ENCODE peak calls at places on chromosomes 4 and X, in nine cellular contexts. B, F, I, N, C, O, R, P and V are unnamed samples. For H3K27me3, the result is how much of the 10 kb centered on the place peaks cover.

GRCh38 chrX:15128838-15129237 is 141.0 kb downstream of the ASB9 start:
- DNase-seq in O (no peak), B (no peak), N (no peak), P (no peak), I (peak), F (no peak), R (no peak), C (no peak), V (no peak)

GRCh38 chrX:26581086-26581485 is 365.1 kb downstream of the MAGEB5 start:
- DNase-seq in B (no peak), R (no peak), I (no peak), O (no peak), F (no peak), P (no peak), N (no peak), C (no peak), V (no peak)

GRCh38 chr4:41442818-41443217 is 95.1 kb upstream of the LIMCH1 start:
- DNase-seq in B (no peak), O (no peak), N (no peak), C (no peak), R (no peak), I (no peak), P (no peak), F (no peak), V (no peak)

GRCh38 chrX:38666909-38667308 is 105.6 kb downstream of the TSPAN7 start:
- DNase-seq in C (no peak), B (no peak), O (no peak), I (no peak), F (peak), P (no peak), R (no peak), N (no peak), V (no peak)

GRCh38 chr4:2450394-2451035 is 18.4 kb upstream of the RNF4 start:
- DNase-seq in N (peak), I (no peak), P (no peak), R (no peak), F (no peak), B (no peak), O (no peak), C (no peak), V (no peak)

GRCh38 chr4:164956766-164957643 is 20.5 kb downstream of the TRIM61 start:
- DNase-seq in O (peak), B (peak), R (no peak), C (no peak), F (peak), P (peak), I (peak), N (peak), V (peak)

GRCh38 chr4:8328866-8329559 is 59.5 kb downstream of the HTRA3 start:
- DNase-seq in P (no peak), C (no peak), I (no peak), N (peak), R (no peak), B (peak), F (no peak), O (no peak), V (no peak)

GRCh38 chrX:39452404-39452803 is 645.4 kb downstream of the BCOR start:
- DNase-seq in P (no peak), F (no peak), B (no peak), R (no peak), N (no peak), C (no peak), I (no peak), O (no peak), V (no peak)

GRCh38 chr4:20253799-20254409 is 2.2 kb downstream of the SLIT2 start:
- DNase-seq in F (peak), R (no peak), P (no peak), C (no peak), I (peak), B (peak), N (peak), O (no peak), V (peak)

GRCh38 chr4:98773638-98774037 is 115.2 kb upstream of the TSPAN5 start:
- DNase-seq in P (no peak), I (no peak), B (no peak), N (no peak), F (no peak), C (no peak), O (no peak), R (no peak), V (no peak)

GRCh38 chr4:52823478-52824092 is 38.5 kb upstream of the RASL11B start:
- DNase-seq in O (no peak), B (no peak), F (no peak), C (no peak), I (no peak), P (no peak), N (no peak), R (peak), V (no peak)

GRCh38 chr4:102715057-102715456 is 45.7 kb downstream of the MANBA start:
- DNase-seq in C (no peak), I (no peak), N (no peak), P (no peak), O (no peak), R (no peak), B (no peak), F (no peak), V (no peak)

GRCh38 chrX:124086411-124086810 is 124.9 kb downstream of the STAG2 start:
- DNase-seq in N (no peak), F (no peak), I (no peak), B (no peak), O (no peak), C (no peak), R (no peak), P (no peak), V (no peak)

GRCh38 chr4:4670869-4671268 is 129.0 kb upstream of the STX18 start:
- DNase-seq in O (no peak), R (no peak), P (no peak), F (no peak), C (no peak), N (no peak), I (no peak), B (no peak), V (no peak)

GRCh38 chr4:81375745-81376144 is 96.0 kb downstream of the RASGEF1B start:
- DNase-seq in F (no peak), I (no peak), C (no peak), P (no peak), R (no peak), B (no peak), O (peak), N (no peak), V (no peak)

GRCh38 chrX:119189586-119189985 is 46.5 kb upstream of the PGRMC1 start:
- DNase-seq in O (no peak), P (no peak), I (peak), C (no peak), N (peak), R (no peak), B (peak), F (peak), V (no peak)

GRCh38 chrX:126065901-126066660 is 100.0 kb downstream of the DCAF12L2 start:
- DNase-seq in R (no peak), N (no peak), B (no peak), C (no peak), P (no peak), F (no peak), I (no peak), O (no peak), V (peak)

GRCh38 chrX:10414872-10415703 is 205.3 kb downstream of the MID1 start:
- DNase-seq in R (no peak), O (no peak), P (no peak), I (no peak), F (no peak), C (no peak), B (no peak), N (no peak), V (no peak)

GRCh38 chr4:71692963-71693362 is 90.9 kb downstream of the GC start:
- DNase-seq in P (no peak), O (no peak), R (no peak), B (no peak), N (no peak), I (no peak), C (no peak), F (no peak), V (no peak)

GRCh38 chr4:36399762-36400353 is 118.4 kb downstream of the DTHD1 start:
- DNase-seq in F (peak), B (no peak), R (no peak), I (peak), C (no peak), O (no peak), P (peak), N (no peak), V (no peak)

GRCh38 chrX:16319929-16320328 is 152.6 kb downstream of the MAGEB17 start:
- DNase-seq in B (no peak), P (no peak), F (no peak), O (no peak), R (no peak), N (no peak), I (no peak), C (peak), V (no peak)

GRCh38 chrX:333611-334311 is 15.2 kb upstream of the GTPBP6 start:
- DNase-seq in F (no peak), C (no peak), B (no peak), N (peak), P (no peak), I (no peak), O (no peak), R (no peak), V (no peak)

GRCh38 chrX:124502144-124502543 is 155.8 kb downstream of the SH2D1A start:
- DNase-seq in N (no peak), F (no peak), R (no peak), B (no peak), P (no peak), O (no peak), I (no peak), C (no peak), V (no peak)

GRCh38 chr4:3283916-3284315 is 8.9 kb upstream of the RGS12 start:
- DNase-seq in P (no peak), F (no peak), I (no peak), N (no peak), O (no peak), B (no peak), C (no peak), R (no peak), V (no peak)

GRCh38 chr4:185548587-185548986 is 13.3 kb upstream of the PDLIM3 start:
- DNase-seq in O (no peak), N (no peak), B (no peak), I (no peak), P (no peak), C (no peak), R (no peak), F (no peak), V (no peak)

GRCh38 chrX:46376246-46376885 is 168.9 kb downstream of the ZNF674 start:
- DNase-seq in I (peak), R (peak), B (no peak), C (peak), F (peak), P (no peak), N (no peak), O (peak), V (no peak)

GRCh38 chr4:22237155-22237751 is 278.6 kb downstream of the ADGRA3 start:
- DNase-seq in R (peak), O (no peak), F (peak), P (no peak), B (no peak), C (no peak), I (peak), N (no peak), V (peak)

GRCh38 chrX:19361701-19362100 is 18.0 kb downstream of the PDHA1 start:
- DNase-seq in R (no peak), I (no peak), P (no peak), N (no peak), O (no peak), C (no peak), B (no peak), F (no peak), V (no peak)

GRCh38 chrX:19360903-19361302 is 17.2 kb downstream of the PDHA1 start:
- DNase-seq in F (no peak), P (no peak), B (no peak), N (no peak), R (no peak), I (no peak), C (no peak), O (no peak), V (no peak)
- H3K27ac ChIP-seq in F (peak), P (no peak), B (no peak), N (no peak), R (no peak), I (no peak), C (no peak), O (no peak), V (no peak)

GRCh38 chr4:76740866-76741662 is 156.9 kb downstream of the SOWAHB start:
- DNase-seq in I (no peak), F (no peak), N (no peak), R (no peak), C (no peak), O (no peak), B (no peak), P (no peak), V (no peak)

GRCh38 chr4:76737180-76737579 is 160.8 kb downstream of the SOWAHB start:
- DNase-seq in C (no peak), B (no peak), R (no peak), P (no peak), O (no peak), I (no peak), F (no peak), N (no peak), V (no peak)

GRCh38 chr4:76736434-76736833 is 161.5 kb downstream of the SOWAHB start:
- DNase-seq in N (no peak), C (peak), B (no peak), I (no peak), P (no peak), R (no peak), F (no peak), O (no peak), V (no peak)

GRCh38 chr4:76740192-76740591 is 157.8 kb downstream of the SOWAHB start:
- DNase-seq in I (no peak), C (no peak), O (no peak), N (no peak), R (no peak), P (no peak), B (no peak), F (no peak), V (no peak)

GRCh38 chr4:76738081-76738931 is 159.6 kb downstream of the SOWAHB start:
- DNase-seq in C (peak), O (no peak), R (no peak), N (peak), I (peak), F (no peak), P (no peak), B (peak), V (no peak)
- H3K27me3 ChIP-seq in C (under half), O (under half), R (under half), N (under half), I (under half), F (under half), P (under half), B (under half), V (under half)

GRCh38 chr4:10022346-10023049 is 1.2 kb upstream of the SLC2A9 start:
- DNase-seq in O (no peak), F (no peak), C (no peak), P (no peak), I (no peak), N (no peak), B (no peak), R (no peak), V (no peak)
- H3K27ac ChIP-seq in O (no peak), F (no peak), C (no peak), P (no peak), I (no peak), N (no peak), B (no peak), R (no peak), V (no peak)

DNA sequence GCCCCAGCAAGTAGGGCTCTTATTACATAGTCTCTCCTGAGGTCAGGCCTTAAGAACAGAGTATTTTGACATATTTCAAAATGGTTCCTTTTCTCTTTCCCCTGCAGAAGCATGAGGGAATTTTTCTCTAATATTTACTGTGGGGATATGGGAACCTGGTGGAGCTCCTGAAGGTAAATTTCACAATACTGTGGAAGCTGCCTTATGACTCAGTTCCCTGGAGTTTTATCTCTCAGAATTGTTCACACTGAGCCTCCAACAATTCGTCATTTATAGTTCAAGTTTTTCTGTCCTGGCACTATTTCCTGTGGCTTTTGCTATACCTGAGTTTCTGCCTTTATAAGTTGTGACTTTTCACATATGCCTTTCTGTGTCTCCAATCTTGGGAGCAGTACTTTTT is 607.2 kb upstream of the NDST4 start:
- DNase-seq in I (no peak), P (no peak), B (no peak), C (no peak), O (no peak), N (no peak), R (no peak), F (no peak), V (no peak)
- H3K27me3 ChIP-seq in I (under half), P (under half), B (under half), C (under half), O (under half), N (under half), R (under half), F (under half), V (under half)

DNA sequence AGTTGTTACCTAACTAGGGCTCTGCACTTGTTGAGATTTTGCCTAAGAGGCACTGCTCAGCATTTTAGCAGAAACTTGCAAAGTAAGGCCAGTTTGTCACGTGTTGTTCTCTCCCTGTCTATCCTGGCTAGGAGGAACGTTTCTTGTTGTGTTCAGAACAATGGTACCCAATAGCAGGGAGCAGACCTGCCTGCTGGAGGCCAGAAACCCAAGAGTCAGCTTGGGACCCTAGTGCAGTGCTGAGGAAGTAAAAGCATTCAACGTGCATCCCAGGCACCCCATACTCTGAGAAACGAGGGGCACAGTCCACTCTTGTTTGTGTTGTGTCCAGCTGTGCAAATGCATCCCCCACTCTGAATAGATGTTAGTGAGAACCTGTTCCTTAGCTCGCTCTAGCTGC is 42.4 kb downstream of the SOD3 start:
- DNase-seq in O (no peak), F (no peak), P (no peak), C (no peak), R (no peak), B (no peak), N (no peak), I (no peak), V (no peak)
- H3K27ac ChIP-seq in O (no peak), F (no peak), P (no peak), C (no peak), R (no peak), B (no peak), N (peak), I (no peak), V (no peak)

DNA sequence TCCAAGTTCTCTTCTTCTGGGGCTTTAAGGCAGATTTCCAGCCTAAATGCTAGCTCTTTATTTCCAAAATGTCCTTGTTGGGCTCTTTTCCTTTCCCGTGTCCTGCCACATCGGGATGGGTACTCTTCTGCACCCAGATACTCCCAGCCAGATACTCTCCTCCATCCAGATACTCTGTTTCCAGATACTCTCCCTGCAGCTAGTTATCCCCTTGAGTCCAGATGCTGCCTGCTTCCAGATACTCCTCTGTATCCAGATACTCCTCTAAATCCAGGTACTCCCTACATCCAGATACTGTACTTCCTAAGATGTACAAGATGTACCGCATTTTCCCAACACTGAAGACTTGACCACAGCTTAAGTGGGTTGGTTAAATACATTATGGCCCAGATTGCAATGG is 10.5 kb upstream of the XG start:
- DNase-seq in N (no peak), R (no peak), O (no peak), P (no peak), I (no peak), B (no peak), C (no peak), F (no peak), V (no peak)
- H3K27me3 ChIP-seq in N (under half), R (under half), O (under half), P (under half), I (under half), B (under half), C (under half), F (under half), V (under half)

GRCh38 chr4:89203902-89204301 is 92.6 kb downstream of the TIGD2 start:
- DNase-seq in F (no peak), N (no peak), C (no peak), P (no peak), B (no peak), I (no peak), O (no peak), R (no peak), V (no peak)

GRCh38 chr4:89193828-89194227 is 82.5 kb downstream of the TIGD2 start:
- DNase-seq in O (no peak), I (no peak), B (no peak), C (no peak), F (no peak), P (no peak), N (no peak), R (no peak), V (no peak)

GRCh38 chr4:89196056-89196674 is 84.8 kb downstream of the TIGD2 start:
- DNase-seq in F (no peak), B (no peak), O (no peak), I (no peak), N (no peak), R (peak), C (no peak), P (no peak), V (peak)

GRCh38 chr4:89196745-89197144 is 85.4 kb downstream of the TIGD2 start:
- DNase-seq in I (peak), O (no peak), N (no peak), F (no peak), R (no peak), C (no peak), P (no peak), B (no peak), V (peak)

DNA sequence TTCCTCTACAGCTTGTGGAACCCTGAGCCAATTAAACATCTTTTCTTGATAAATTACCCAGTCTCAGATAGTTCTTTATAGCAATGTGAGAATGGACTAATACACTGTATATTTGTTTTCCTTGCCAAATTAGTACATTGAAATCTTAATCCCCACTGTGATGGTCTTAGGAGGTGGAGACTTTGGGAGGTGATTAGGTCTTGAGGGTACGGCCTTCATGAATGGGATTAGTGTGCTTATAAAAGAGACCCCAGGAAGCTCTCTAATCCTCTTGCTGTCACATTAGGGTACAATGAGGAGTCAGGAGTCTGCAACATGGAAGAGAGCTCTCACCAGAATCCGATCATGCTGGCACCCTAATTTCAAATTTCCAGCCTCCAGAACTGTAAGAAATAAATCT is 86.6 kb downstream of the TIGD2 start:
- DNase-seq in C (no peak), R (no peak), P (no peak), B (no peak), O (no peak), I (no peak), F (no peak), N (no peak), V (no peak)
- H3K27ac ChIP-seq in C (no peak), R (no peak), P (no peak), B (no peak), O (no peak), I (no peak), F (no peak), N (no peak), V (no peak)